ENCODE peak calls at places on chromosomes 7 and 10, in seven cellular contexts. One of them, this sample, is unnamed.

GRCh38 chr7:128135275-128136214 is 104.3 kb upstream of the LRRC4 start:
- DNase-seq in astrocyte: peak
- DNase-seq in AG04449: no peak
- DNase-seq in cardiac muscle cell: peak
- DNase-seq in fibroblast of pulmonary artery: peak
- DNase-seq in dorsolateral prefrontal cortex: peak
- DNase-seq in sigmoid colon: no peak
- DNase-seq in this sample: peak

GRCh38 chr7:155860840-155861479 is 48.7 kb upstream of the SHH start:
- DNase-seq in fibroblast of pulmonary artery: peak
- DNase-seq in AG04449: no peak
- DNase-seq in dorsolateral prefrontal cortex: no peak
- DNase-seq in astrocyte: peak
- DNase-seq in cardiac muscle cell: no peak
- DNase-seq in sigmoid colon: peak
- DNase-seq in this sample: no peak

GRCh38 chr7:2046581-2047271 is 186.0 kb downstream of the MAD1L1 start:
- DNase-seq in fibroblast of pulmonary artery: no peak
- DNase-seq in sigmoid colon: peak
- DNase-seq in cardiac muscle cell: no peak
- DNase-seq in astrocyte: no peak
- DNase-seq in AG04449: no peak
- DNase-seq in dorsolateral prefrontal cortex: no peak
- DNase-seq in this sample: no peak

GRCh38 chr7:44432381-44432977 is 58.0 kb downstream of the NUDCD3 start:
- DNase-seq in cardiac muscle cell: no peak
- DNase-seq in dorsolateral prefrontal cortex: no peak
- DNase-seq in astrocyte: no peak
- DNase-seq in sigmoid colon: no peak
- DNase-seq in AG04449: no peak
- DNase-seq in fibroblast of pulmonary artery: no peak
- DNase-seq in this sample: no peak

GRCh38 chr7:39086638-39087360 is 109.1 kb downstream of the POU6F2 start:
- DNase-seq in dorsolateral prefrontal cortex: no peak
- DNase-seq in sigmoid colon: no peak
- DNase-seq in fibroblast of pulmonary artery: no peak
- DNase-seq in cardiac muscle cell: no peak
- DNase-seq in astrocyte: no peak
- DNase-seq in AG04449: no peak
- DNase-seq in this sample: no peak

GRCh38 chr7:86908948-86909347 is 150.5 kb downstream of the ELAPOR2 start:
- DNase-seq in sigmoid colon: no peak
- DNase-seq in AG04449: no peak
- DNase-seq in astrocyte: no peak
- DNase-seq in cardiac muscle cell: peak
- DNase-seq in dorsolateral prefrontal cortex: no peak
- DNase-seq in fibroblast of pulmonary artery: peak
- DNase-seq in this sample: no peak

GRCh38 chr7:137999496-138000080 is 2.3 kb downstream of the CREB3L2 start:
- DNase-seq in fibroblast of pulmonary artery: no peak
- DNase-seq in cardiac muscle cell: no peak
- DNase-seq in astrocyte: peak
- DNase-seq in AG04449: no peak
- DNase-seq in sigmoid colon: no peak
- DNase-seq in dorsolateral prefrontal cortex: no peak
- DNase-seq in this sample: peak

GRCh38 chr7:135188298-135188984 is 17.9 kb upstream of the CYREN start:
- DNase-seq in AG04449: no peak
- DNase-seq in fibroblast of pulmonary artery: no peak
- DNase-seq in sigmoid colon: no peak
- DNase-seq in dorsolateral prefrontal cortex: no peak
- DNase-seq in cardiac muscle cell: no peak
- DNase-seq in astrocyte: no peak
- DNase-seq in this sample: no peak

GRCh38 chr7:25025218-25025671 is 45.3 kb upstream of the OSBPL3 start:
- DNase-seq in dorsolateral prefrontal cortex: no peak
- DNase-seq in sigmoid colon: no peak
- DNase-seq in astrocyte: peak
- DNase-seq in fibroblast of pulmonary artery: peak
- DNase-seq in AG04449: peak
- DNase-seq in cardiac muscle cell: peak
- DNase-seq in this sample: peak

GRCh38 chr10:91164520-91165065 is 55.9 kb upstream of the PCGF5 start:
- DNase-seq in dorsolateral prefrontal cortex: no peak
- DNase-seq in fibroblast of pulmonary artery: no peak
- DNase-seq in cardiac muscle cell: no peak
- DNase-seq in sigmoid colon: no peak
- DNase-seq in astrocyte: peak
- DNase-seq in AG04449: no peak
- DNase-seq in this sample: peak
- H3K4me3 ChIP-seq in dorsolateral prefrontal cortex: peak
- H3K4me3 ChIP-seq in fibroblast of pulmonary artery: peak
- H3K4me3 ChIP-seq in cardiac muscle cell: no peak
- H3K4me3 ChIP-seq in sigmoid colon: peak
- H3K4me3 ChIP-seq in astrocyte: peak
- H3K4me3 ChIP-seq in AG04449: peak
- H3K4me3 ChIP-seq in this sample: peak

DNA sequence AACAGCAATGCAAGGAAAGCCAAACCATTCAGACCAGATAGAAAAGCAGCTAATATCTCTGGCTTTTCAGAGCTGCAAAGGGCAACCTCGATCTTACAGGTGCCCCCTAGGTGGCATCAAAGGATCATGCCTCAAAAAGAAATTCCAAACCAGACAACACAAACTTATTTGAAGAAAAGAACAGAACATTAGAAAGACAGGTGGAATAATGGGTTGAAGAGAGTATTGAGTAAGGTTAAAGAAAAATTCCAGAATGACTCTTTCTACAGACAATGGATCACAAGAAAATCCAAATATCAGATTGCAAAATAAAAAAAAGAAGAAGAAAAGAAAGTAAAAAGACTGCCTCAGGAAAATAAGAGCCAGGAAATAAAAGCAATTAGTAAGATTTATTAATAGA is 213.7 kb downstream of the ELMO1 start:
- DNase-seq in sigmoid colon: no peak
- DNase-seq in cardiac muscle cell: peak
- DNase-seq in fibroblast of pulmonary artery: peak
- DNase-seq in dorsolateral prefrontal cortex: no peak
- DNase-seq in AG04449: no peak
- DNase-seq in astrocyte: no peak
- DNase-seq in this sample: no peak
- TF ChIP-seq CTCF in sigmoid colon: no peak
- TF ChIP-seq CTCF in cardiac muscle cell: peak
- TF ChIP-seq CTCF in fibroblast of pulmonary artery: peak
- TF ChIP-seq CTCF in dorsolateral prefrontal cortex: peak
- TF ChIP-seq CTCF in AG04449: no peak
- TF ChIP-seq CTCF in astrocyte: peak
- TF ChIP-seq CTCF in this sample: no peak

DNA sequence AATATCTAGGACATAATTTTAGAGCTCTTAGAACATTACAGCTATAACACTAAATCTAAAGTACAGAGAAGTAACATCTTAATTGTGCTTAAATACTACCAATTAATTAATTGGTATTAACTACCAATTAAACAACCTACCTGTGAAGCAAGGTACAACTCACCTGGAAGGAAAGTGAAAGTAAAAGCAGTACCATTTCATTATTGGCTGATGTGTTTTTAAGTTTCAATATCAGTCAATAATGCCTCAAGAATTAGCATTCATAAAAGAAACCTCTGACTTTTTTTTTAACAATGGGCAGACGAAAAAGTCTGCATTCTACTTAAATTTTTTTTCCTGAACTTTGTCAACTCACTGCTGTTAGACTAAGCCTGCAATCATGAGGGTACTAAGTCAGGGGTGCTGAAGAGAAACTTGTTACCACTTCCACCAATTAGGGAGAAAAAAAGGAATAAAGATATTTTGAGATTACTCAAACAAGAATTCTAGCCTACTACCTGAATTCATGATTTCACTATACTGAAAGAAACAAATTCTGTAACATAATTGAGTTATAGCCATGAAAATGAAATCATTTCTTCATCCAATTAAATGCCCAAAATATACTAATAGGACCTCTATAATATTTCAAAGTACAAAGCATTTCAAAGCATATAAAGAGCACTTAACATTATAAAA is 19.9 kb downstream of the UPF2 start:
- DNase-seq in astrocyte: no peak
- DNase-seq in dorsolateral prefrontal cortex: no peak
- DNase-seq in sigmoid colon: no peak
- DNase-seq in cardiac muscle cell: no peak
- DNase-seq in fibroblast of pulmonary artery: no peak
- DNase-seq in AG04449: no peak
- DNase-seq in this sample: no peak
- H3K4me3 ChIP-seq in astrocyte: no peak
- H3K4me3 ChIP-seq in dorsolateral prefrontal cortex: no peak
- H3K4me3 ChIP-seq in sigmoid colon: no peak
- H3K4me3 ChIP-seq in cardiac muscle cell: no peak
- H3K4me3 ChIP-seq in fibroblast of pulmonary artery: no peak
- H3K4me3 ChIP-seq in AG04449: no peak
- H3K4me3 ChIP-seq in this sample: no peak

GRCh38 chr7:27098493-27099223 is 2.9 kb upstream of the HOXA1 start:
- DNase-seq in astrocyte: peak
- DNase-seq in dorsolateral prefrontal cortex: no peak
- DNase-seq in cardiac muscle cell: peak
- DNase-seq in AG04449: peak
- DNase-seq in fibroblast of pulmonary artery: no peak
- DNase-seq in sigmoid colon: peak
- DNase-seq in this sample: no peak
- TF ChIP-seq CTCF in astrocyte: no peak
- TF ChIP-seq CTCF in dorsolateral prefrontal cortex: no peak
- TF ChIP-seq CTCF in cardiac muscle cell: no peak
- TF ChIP-seq CTCF in AG04449: no peak
- TF ChIP-seq CTCF in fibroblast of pulmonary artery: no peak
- TF ChIP-seq CTCF in sigmoid colon: no peak
- TF ChIP-seq CTCF in this sample: no peak

DNA sequence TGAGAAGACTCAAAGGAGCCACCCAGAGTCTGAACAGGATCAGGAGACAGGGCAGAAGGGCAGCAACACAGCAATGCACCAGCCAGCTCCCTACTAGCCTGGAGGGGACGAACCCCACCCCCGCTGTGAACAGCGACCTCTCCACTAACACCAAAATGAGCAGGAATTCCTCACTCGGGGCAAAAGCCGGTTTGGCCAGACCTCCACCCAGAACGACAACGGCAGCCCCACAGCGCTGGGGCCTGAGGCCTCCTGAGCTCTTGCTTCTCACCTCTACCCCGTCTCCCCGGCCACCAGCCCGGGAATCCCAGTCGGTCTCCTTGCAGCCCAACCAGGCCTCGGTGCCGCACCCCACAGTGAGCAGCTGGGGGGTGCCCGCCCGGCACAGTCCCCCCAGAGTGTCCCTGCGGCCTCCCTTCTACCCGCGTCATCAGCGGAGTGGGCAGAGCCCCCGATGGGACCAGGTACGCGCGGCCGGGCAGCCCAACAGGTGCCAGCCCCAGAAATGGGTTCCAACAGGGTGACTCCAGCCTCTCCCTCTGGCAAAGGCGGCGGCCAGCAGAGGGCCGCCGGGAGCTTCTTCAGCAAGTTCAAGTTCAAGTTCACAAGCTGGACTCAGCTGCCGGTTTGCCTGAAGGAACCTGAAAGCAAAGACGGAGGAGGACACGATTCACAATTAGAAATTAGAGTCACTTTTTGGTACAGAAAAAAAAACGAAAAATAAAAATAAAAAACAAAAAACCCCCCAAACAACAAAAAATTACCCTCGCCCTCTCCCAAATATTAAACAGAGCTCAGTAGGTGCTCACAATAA is 129.0 kb downstream of the MARCHF5 start:
- DNase-seq in sigmoid colon: peak
- DNase-seq in cardiac muscle cell: peak
- DNase-seq in dorsolateral prefrontal cortex: no peak
- DNase-seq in fibroblast of pulmonary artery: peak
- DNase-seq in astrocyte: peak
- DNase-seq in AG04449: no peak
- DNase-seq in this sample: peak
- H3K4me3 ChIP-seq in sigmoid colon: peak
- H3K4me3 ChIP-seq in cardiac muscle cell: peak
- H3K4me3 ChIP-seq in dorsolateral prefrontal cortex: peak
- H3K4me3 ChIP-seq in fibroblast of pulmonary artery: peak
- H3K4me3 ChIP-seq in astrocyte: peak
- H3K4me3 ChIP-seq in AG04449: peak
- H3K4me3 ChIP-seq in this sample: peak

GRCh38 chr7:88357295-88357694 is 50.6 kb upstream of the STEAP4 start:
- DNase-seq in AG04449: no peak
- DNase-seq in sigmoid colon: no peak
- DNase-seq in dorsolateral prefrontal cortex: no peak
- DNase-seq in fibroblast of pulmonary artery: peak
- DNase-seq in cardiac muscle cell: no peak
- DNase-seq in astrocyte: peak
- DNase-seq in this sample: peak
- TF ChIP-seq CTCF in AG04449: no peak
- TF ChIP-seq CTCF in sigmoid colon: no peak
- TF ChIP-seq CTCF in dorsolateral prefrontal cortex: no peak
- TF ChIP-seq CTCF in fibroblast of pulmonary artery: peak
- TF ChIP-seq CTCF in cardiac muscle cell: peak
- TF ChIP-seq CTCF in astrocyte: no peak
- TF ChIP-seq CTCF in this sample: no peak

DNA sequence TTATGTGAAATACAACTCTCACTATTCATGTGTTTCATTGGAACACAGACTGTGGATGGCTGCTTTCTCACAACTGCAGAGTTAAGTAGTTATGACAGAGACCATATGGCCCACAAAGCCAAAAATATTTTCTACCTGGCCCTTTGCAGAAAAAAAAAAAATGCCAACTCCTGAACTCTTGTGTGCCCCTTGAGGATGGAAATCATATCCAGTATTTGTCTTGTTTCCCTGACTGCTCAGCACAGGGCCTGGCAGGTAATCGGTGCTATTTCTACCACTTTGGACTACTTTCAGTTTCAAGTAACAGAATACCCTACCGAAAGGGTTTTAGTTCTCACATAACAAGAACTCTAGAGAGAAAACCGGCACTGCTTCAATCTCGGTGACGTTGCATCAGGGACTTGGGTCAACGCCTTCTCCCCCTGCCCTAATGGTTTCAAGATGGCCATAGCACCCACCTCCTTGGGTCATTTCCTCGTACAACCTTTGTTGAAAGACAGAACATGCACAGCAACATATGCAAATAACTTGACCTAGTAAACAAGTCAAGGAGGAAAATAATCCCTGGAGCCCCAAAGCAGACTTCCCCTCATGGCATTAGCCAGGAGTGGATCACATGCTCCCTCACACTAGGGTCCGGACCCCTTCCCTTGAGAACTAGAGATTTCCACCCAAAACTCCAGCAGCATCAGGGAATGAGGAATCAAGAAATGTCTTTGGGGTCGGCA is 11.8 kb upstream of the GPNMB start:
- DNase-seq in AG04449: no peak
- DNase-seq in fibroblast of pulmonary artery: no peak
- DNase-seq in dorsolateral prefrontal cortex: no peak
- DNase-seq in cardiac muscle cell: no peak
- DNase-seq in astrocyte: no peak
- DNase-seq in sigmoid colon: no peak
- DNase-seq in this sample: no peak
- H3K4me3 ChIP-seq in AG04449: no peak
- H3K4me3 ChIP-seq in fibroblast of pulmonary artery: no peak
- H3K4me3 ChIP-seq in dorsolateral prefrontal cortex: no peak
- H3K4me3 ChIP-seq in cardiac muscle cell: no peak
- H3K4me3 ChIP-seq in astrocyte: no peak
- H3K4me3 ChIP-seq in sigmoid colon: no peak
- H3K4me3 ChIP-seq in this sample: no peak

This sample was measured in foreskin fibroblast.